ENCODE peak calls at places on chromosomes 12 and 14, in seven cellular contexts. X is HCT116, Q is T1000, E is germinal center, A is Peyer's patch, I is GDM1, S is mesendoderm. Y is an unnamed sample.
A peak's percentile ranks its signal among the peaks of the same experiment; 100 is the strongest.

GRCh38 chr14:105196228-105196960 is 15.3 kb upstream of the NUDT14 start:
- DNase-seq in X (no peak), Q (no peak), E (no peak), A (no peak), I (no peak), S (peak; percentile 79), Y (no peak)

GRCh38 chr14:100072783-100073346 is 7.6 kb downstream of the EVL start:
- DNase-seq in X (peak; percentile 13), Q (no peak), E (peak; percentile 57), A (peak; percentile 84), I (no peak), S (no peak), Y (no peak)

GRCh38 chr12:42298887-42299286 is 27.0 kb downstream of the ZCRB1 start:
- DNase-seq in X (no peak), Q (no peak), E (no peak), A (no peak), I (no peak), S (no peak), Y (no peak)

GRCh38 chr12:111635524-111635923 is 36.4 kb upstream of the ATXN2 start:
- DNase-seq in X (no peak), Q (no peak), E (no peak), A (no peak), I (peak; percentile 35), S (peak; percentile 16), Y (peak; percentile 21)

GRCh38 chr14:29637406-29637805 is 290.2 kb downstream of the PRKD1 start:
- DNase-seq in X (no peak), Q (no peak), E (no peak), A (no peak), I (no peak), S (no peak), Y (peak; percentile 67)

GRCh38 chr12:106281056-106281782 is 21.3 kb upstream of the TCP11L2 start:
- DNase-seq in X (no peak), Q (no peak), E (no peak), A (no peak), I (no peak), S (no peak), Y (no peak)

GRCh38 chr12:120119395-120119973 is 2.9 kb upstream of the RAB35 start:
- DNase-seq in X (no peak), Q (no peak), E (no peak), A (no peak), I (no peak), S (no peak), Y (peak; percentile 45)

GRCh38 chr14:59281613-59282012 is 93.1 kb downstream of the DAAM1 start:
- DNase-seq in X (no peak), Q (no peak), E (no peak), A (no peak), I (no peak), S (peak; percentile 54), Y (peak; percentile 84)

GRCh38 chr12:46386877-46387629 is 14.5 kb upstream of the SLC38A2 start:
- DNase-seq in X (no peak), Q (no peak), E (peak; percentile 39), A (peak; percentile 62), I (peak; percentile 6), S (peak; percentile 67), Y (peak; percentile 87)

GRCh38 chr12:122813310-122813713 is 21.9 kb upstream of the HIP1R start:
- DNase-seq in X (no peak), Q (no peak), E (peak; percentile 87), A (peak; percentile 67), I (no peak), S (no peak), Y (no peak)

GRCh38 chr14:99759546-99759925 is 33.7 kb upstream of the EML1 start:
- DNase-seq in X (no peak), Q (no peak), E (no peak), A (no peak), I (no peak), S (no peak), Y (no peak)

GRCh38 chr12:13121568-13121967 is 18.1 kb upstream of the GSG1 start:
- DNase-seq in X (no peak), Q (no peak), E (no peak), A (no peak), I (no peak), S (no peak), Y (no peak)

GRCh38 chr14:76346391-76347160 is 29.4 kb upstream of the ESRRB start:
- DNase-seq in X (no peak), Q (no peak), E (no peak), A (no peak), I (no peak), S (no peak), Y (no peak)

GRCh38 chr14:71803539-71804260 is 128.5 kb upstream of the RGS6 start:
- DNase-seq in X (peak; percentile 88), Q (no peak), E (no peak), A (no peak), I (no peak), S (no peak), Y (peak; percentile 39)

GRCh38 chr12:25257590-25258324 is 7.0 kb upstream of the KRAS start:
- DNase-seq in X (no peak), Q (no peak), E (no peak), A (no peak), I (no peak), S (peak; percentile 59), Y (no peak)

GRCh38 chr12:48917857-48918537 is 7.3 kb downstream of the FKBP11 start:
- DNase-seq in X (no peak), Q (no peak), E (no peak), A (peak; percentile 72), I (peak; percentile 20), S (no peak), Y (no peak)

GRCh38 chr12:130155416-130156073 is 6.7 kb upstream of the FZD10 start:
- DNase-seq in X (no peak), Q (no peak), E (no peak), A (no peak), I (no peak), S (no peak), Y (no peak)

GRCh38 chr12:128326419-128326818 is 59.4 kb downstream of the TMEM132C start:
- DNase-seq in X (no peak), Q (no peak), E (no peak), A (no peak), I (no peak), S (no peak), Y (no peak)

GRCh38 chr12:6336859-6337744 is 4.8 kb downstream of the TNFRSF1A start:
- DNase-seq in X (no peak), Q (no peak), E (no peak), A (peak; percentile 85), I (peak; percentile 93), S (no peak), Y (no peak)

GRCh38 chr12:14710632-14711324 is 14.4 kb upstream of the GUCY2C start:
- DNase-seq in X (no peak), Q (no peak), E (no peak), A (no peak), I (no peak), S (peak; percentile 53), Y (no peak)

GRCh38 chr14:96267336-96267735 is 11.3 kb downstream of the BDKRB1 start:
- DNase-seq in X (no peak), Q (peak; percentile 26), E (no peak), A (no peak), I (no peak), S (peak; percentile 25), Y (peak; percentile 92)

GRCh38 chr12:98253207-98253606 is 262.2 kb upstream of the TMPO start:
- DNase-seq in X (no peak), Q (no peak), E (no peak), A (no peak), I (no peak), S (no peak), Y (no peak)

GRCh38 chr12:122421815-122422737 is at the start of gene CLIP1:
- DNase-seq in X (no peak), Q (peak; percentile 98), E (peak; percentile 55), A (peak; percentile 80), I (peak; percentile 46), S (peak; percentile 85), Y (peak; percentile 64)

GRCh38 chr14:64053694-64054669 is 201.2 kb downstream of the SYNE2 start:
- DNase-seq in X (no peak), Q (no peak), E (no peak), A (no peak), I (no peak), S (no peak), Y (no peak)

GRCh38 chr12:131327521-131328488 is 374.1 kb downstream of the ADGRD1 start:
- DNase-seq in X (no peak), Q (no peak), E (no peak), A (no peak), I (no peak), S (peak; percentile 45), Y (no peak)

GRCh38 chr14:95523051-95523817 is 6.8 kb upstream of the SYNE3 start:
- DNase-seq in X (no peak), Q (no peak), E (no peak), A (peak; percentile 45), I (no peak), S (peak; percentile 47), Y (peak; percentile 58)

GRCh38 chr14:79708991-79709390 is 502.3 kb downstream of the DIO2 start:
- DNase-seq in X (no peak), Q (no peak), E (no peak), A (no peak), I (no peak), S (peak; percentile 40), Y (no peak)

GRCh38 chr12:79121486-79121885 is 256.9 kb downstream of the SYT1 start:
- DNase-seq in X (peak; percentile 4), Q (no peak), E (no peak), A (no peak), I (no peak), S (peak; percentile 23), Y (peak; percentile 18)

GRCh38 chr12:52710744-52711143 is 7.4 kb upstream of the KRT77 start:
- DNase-seq in X (no peak), Q (no peak), E (no peak), A (no peak), I (no peak), S (no peak), Y (no peak)

GRCh38 chr12:114938487-114939210 is 254.7 kb upstream of the TBX3 start:
- DNase-seq in X (no peak), Q (no peak), E (no peak), A (no peak), I (no peak), S (no peak), Y (no peak)

GRCh38 chr14:104341532-104342434 is 203.4 kb downstream of the KIF26A start:
- DNase-seq in X (peak; percentile 88), Q (no peak), E (peak; percentile 72), A (peak; percentile 73), I (no peak), S (peak; percentile 93), Y (no peak)

GRCh38 chr12:11752403-11753150 is 103.1 kb downstream of the ETV6 start:
- DNase-seq in X (no peak), Q (no peak), E (no peak), A (no peak), I (no peak), S (no peak), Y (peak; percentile 64)

GRCh38 chr12:94706250-94706661 is 55.9 kb upstream of the TMCC3 start:
- DNase-seq in X (no peak), Q (no peak), E (no peak), A (no peak), I (no peak), S (no peak), Y (no peak)

GRCh38 chr14:77271113-77271710 is at the start of gene NGB:
- DNase-seq in X (no peak), Q (no peak), E (no peak), A (no peak), I (no peak), S (no peak), Y (no peak)

GRCh38 chr12:59372971-59373370 is 222.9 kb upstream of the SLC16A7 start:
- DNase-seq in X (peak; percentile 8), Q (no peak), E (no peak), A (no peak), I (no peak), S (peak; percentile 65), Y (peak; percentile 26)

GRCh38 chr14:41419709-41420108 is 187.0 kb upstream of the LRFN5 start:
- DNase-seq in X (no peak), Q (no peak), E (no peak), A (no peak), I (no peak), S (no peak), Y (no peak)

GRCh38 chr14:36520601-36521525 is 831 bp upstream of the NKX2-1 start:
- DNase-seq in X (peak; percentile 7), Q (peak; percentile 26), E (no peak), A (no peak), I (no peak), S (peak; percentile 75), Y (no peak)

GRCh38 chr14:92575061-92575772 is 61.6 kb downstream of the RIN3 start:
- DNase-seq in X (no peak), Q (no peak), E (no peak), A (no peak), I (no peak), S (no peak), Y (no peak)

Y was measured in fibroblast of the aortic adventitia.